ENCODE peak calls at places on chromosomes 12 and 14, in ten cellular contexts. Z, W, A, Y, E, H, D, F, V and J are unnamed samples.

GRCh38 chr12:26032290-26032689 is 73.8 kb downstream of the RASSF8 start:
- DNase-seq in D (peak), Z (no peak), W (no peak), V (no peak), Y (no peak), E (no peak), A (no peak), F (no peak), H (no peak), J (no peak)

GRCh38 chr14:92651106-92651792 is 97.2 kb downstream of the LGMN start:
- DNase-seq in H (no peak), A (no peak), F (no peak), E (peak), D (no peak), Z (no peak), Y (peak), W (no peak), V (no peak), J (no peak)

GRCh38 chr12:101527682-101528081 is 52.5 kb downstream of the SPIC start:
- DNase-seq in Y (no peak), W (no peak), V (no peak), F (no peak), A (no peak), H (no peak), E (no peak), D (no peak), Z (no peak), J (no peak)

GRCh38 chr14:88639221-88639620 is 76.4 kb downstream of the ZC3H14 start:
- DNase-seq in W (no peak), A (no peak), E (no peak), V (no peak), D (no peak), Y (no peak), F (no peak), H (no peak), Z (no peak), J (no peak)

GRCh38 chr12:18275974-18276373 is 14.7 kb downstream of the PIK3C2G start:
- DNase-seq in D (no peak), H (no peak), F (no peak), W (no peak), A (no peak), Z (peak), Y (no peak), V (no peak), E (no peak), J (peak)

GRCh38 chr12:96241484-96242256 is 47.5 kb downstream of the ELK3 start:
- DNase-seq in A (peak), E (peak), Y (peak), W (no peak), D (peak), Z (peak), V (no peak), F (no peak), H (peak), J (peak)

GRCh38 chr12:53031616-53032015 is 18.2 kb upstream of the TNS2 start:
- DNase-seq in F (no peak), Y (no peak), D (no peak), V (no peak), A (no peak), Z (no peak), W (no peak), H (no peak), E (no peak), J (no peak)

GRCh38 chr12:52798671-52799497 is 3.0 kb upstream of the KRT3 start:
- DNase-seq in F (no peak), Z (peak), W (no peak), Y (no peak), E (no peak), A (no peak), D (peak), V (no peak), H (no peak), J (peak)

GRCh38 chr14:30322819-30323218 is 236.1 kb upstream of the G2E3 start:
- DNase-seq in Y (no peak), W (no peak), F (no peak), Z (no peak), V (no peak), D (no peak), E (no peak), H (no peak), A (no peak), J (no peak)

GRCh38 chr12:124536613-124537012 is 30.8 kb downstream of the NCOR2 start:
- DNase-seq in Z (peak), A (no peak), V (no peak), H (no peak), E (no peak), W (no peak), F (no peak), D (peak), Y (no peak), J (peak)

GRCh38 chr14:58488550-58488949 is 61.0 kb downstream of the KIAA0586 start:
- DNase-seq in F (no peak), A (no peak), W (no peak), Y (no peak), H (no peak), D (peak), Z (peak), E (no peak), V (peak), J (peak)

GRCh38 chr14:55245657-55246268 is 25.5 kb upstream of the FBXO34 start:
- DNase-seq in F (no peak), W (peak), H (no peak), Y (no peak), D (peak), V (peak), A (no peak), Z (no peak), E (no peak), J (peak)

GRCh38 chr14:100822007-100822406 is 3.9 kb upstream of the MEG3 start:
- DNase-seq in F (no peak), W (no peak), D (no peak), E (no peak), Y (no peak), A (no peak), V (no peak), Z (no peak), H (no peak), J (no peak)

GRCh38 chr12:117699575-117699974 is 269.2 kb downstream of the KSR2 start:
- DNase-seq in W (no peak), H (no peak), D (no peak), Y (no peak), V (no peak), E (no peak), Z (peak), F (no peak), A (no peak), J (no peak)

GRCh38 chr14:101193845-101194355 is 290.4 kb upstream of the RTL1 start:
- DNase-seq in V (no peak), Z (no peak), A (no peak), W (no peak), D (no peak), E (no peak), Y (no peak), H (no peak), F (no peak), J (no peak)

GRCh38 chr12:55720894-55721444 is 776 bp downstream of the RDH5 start:
- DNase-seq in D (peak), A (peak), W (peak), Z (peak), V (peak), H (no peak), F (peak), Y (no peak), E (peak), J (peak)

GRCh38 chr14:55277972-55278740 is 6.9 kb downstream of the FBXO34 start:
- DNase-seq in E (no peak), A (no peak), W (no peak), F (no peak), D (no peak), Y (no peak), H (no peak), V (no peak), Z (no peak), J (no peak)

GRCh38 chr14:73250781-73251500 is 13.6 kb downstream of the PAPLN start:
- DNase-seq in A (peak), D (no peak), Z (no peak), W (no peak), H (no peak), E (no peak), F (no peak), V (no peak), Y (no peak), J (no peak)

GRCh38 chr12:57008113-57008687 is 1.9 kb upstream of the ZBTB39 start:
- DNase-seq in H (peak), Y (no peak), A (no peak), W (no peak), E (no peak), F (no peak), Z (peak), V (no peak), D (peak), J (peak)

GRCh38 chr12:50527086-50527726 is 22.4 kb downstream of the DIP2B start:
- DNase-seq in H (no peak), F (no peak), V (no peak), D (no peak), A (no peak), E (no peak), Z (no peak), W (no peak), Y (no peak), J (no peak)

GRCh38 chr12:23921099-23921846 is 28.2 kb downstream of the SOX5 start:
- DNase-seq in W (no peak), A (no peak), E (no peak), H (no peak), V (no peak), D (no peak), F (no peak), Z (peak), Y (no peak), J (peak)

GRCh38 chr14:77892381-77892871 is 92.5 kb downstream of the ADCK1 start:
- DNase-seq in Y (no peak), Z (peak), A (no peak), H (no peak), D (peak), E (no peak), W (no peak), F (no peak), V (no peak), J (peak)

GRCh38 chr12:10771132-10771733 is 31.2 kb downstream of the TAS2R7 start:
- DNase-seq in A (no peak), F (peak), H (no peak), D (peak), Y (no peak), Z (peak), V (no peak), E (no peak), W (no peak), J (peak)

GRCh38 chr14:34722723-34723545 is 8.5 kb upstream of the CFL2 start:
- DNase-seq in W (peak), E (no peak), A (no peak), Y (no peak), V (peak), D (peak), H (no peak), F (peak), Z (no peak), J (peak)

GRCh38 chr12:95601626-95602025 is 50.4 kb upstream of the USP44 start:
- DNase-seq in A (no peak), F (no peak), D (peak), E (no peak), Z (peak), W (no peak), V (no peak), Y (no peak), H (peak), J (peak)

GRCh38 chr14:52342849-52343606 is 28.9 kb downstream of the PTGER2 start:
- DNase-seq in H (no peak), V (no peak), E (no peak), Y (no peak), A (peak), W (no peak), D (peak), Z (peak), F (no peak), J (peak)

GRCh38 chr12:32116897-32117296 is 10.2 kb downstream of the BICD1 start:
- DNase-seq in Y (no peak), D (peak), F (no peak), E (no peak), A (no peak), H (no peak), W (no peak), V (no peak), Z (peak), J (peak)

GRCh38 chr14:60736494-60736893 is 1.9 kb downstream of the MNAT1 start:
- DNase-seq in V (no peak), Z (peak), W (no peak), D (peak), F (no peak), A (no peak), Y (no peak), H (peak), E (no peak), J (peak)

GRCh38 chr12:74910831-74911230 is 298.8 kb downstream of the KCNC2 start:
- DNase-seq in Y (no peak), D (no peak), F (no peak), W (no peak), E (no peak), H (no peak), Z (no peak), A (no peak), V (no peak), J (no peak)

GRCh38 chr14:78486621-78487020 is 316.4 kb downstream of the NRXN3 start:
- DNase-seq in V (no peak), W (no peak), Z (no peak), F (no peak), D (no peak), A (no peak), E (no peak), Y (no peak), H (no peak), J (no peak)

GRCh38 chr14:61475316-61475715 is 153.9 kb downstream of the PRKCH start:
- DNase-seq in A (no peak), Y (no peak), W (no peak), H (no peak), D (peak), F (no peak), E (no peak), V (no peak), Z (peak), J (peak)

GRCh38 chr12:26795899-26796298 is 37.1 kb downstream of the ITPR2 start:
- DNase-seq in D (no peak), E (no peak), V (no peak), H (no peak), F (no peak), W (no peak), A (no peak), Y (no peak), Z (no peak), J (no peak)

GRCh38 chr14:100304825-100305445 is 1.3 kb downstream of the SLC25A29 start:
- DNase-seq in F (peak), E (peak), Y (no peak), V (peak), H (no peak), D (peak), A (no peak), Z (peak), W (no peak), J (peak)

GRCh38 chr14:60170948-60171347 is 5.8 kb upstream of the DHRS7 start:
- DNase-seq in Z (no peak), E (no peak), D (no peak), H (no peak), Y (no peak), A (no peak), F (no peak), V (no peak), W (no peak), J (no peak)

GRCh38 chr14:104576607-104577332 is 2.8 kb upstream of the C14orf180 start:
- DNase-seq in Z (no peak), H (no peak), W (no peak), D (peak), A (no peak), Y (no peak), F (no peak), V (no peak), E (no peak), J (no peak)

GRCh38 chr12:102394200-102394599 is 86.2 kb downstream of the IGF1 start:
- DNase-seq in Y (no peak), H (no peak), E (no peak), D (no peak), Z (no peak), F (no peak), A (no peak), V (no peak), W (no peak), J (no peak)

GRCh38 chr14:88879016-88879415 is 54.6 kb downstream of the TTC8 start:
- DNase-seq in H (peak), D (peak), V (peak), W (no peak), Y (no peak), A (no peak), F (no peak), E (no peak), Z (peak), J (peak)

GRCh38 chr12:54390668-54391551 is 6.4 kb upstream of the ZNF385A start:
- DNase-seq in Y (peak), D (no peak), E (no peak), F (no peak), H (no peak), Z (no peak), A (no peak), W (peak), V (no peak), J (peak)
- H3K4me3 ChIP-seq in Y (peak), D (no peak), E (peak), F (peak), H (no peak), Z (no peak), A (peak), W (peak), V (no peak), J (peak)

GRCh38 chr12:39807043-39807442 is 187.4 kb upstream of the ABCD2 start:
- DNase-seq in F (no peak), V (no peak), Z (no peak), H (no peak), A (no peak), E (no peak), Y (no peak), D (peak), W (peak), J (peak)
- TF ChIP-seq CTCF in F (no peak), V (no peak), Z (peak), H (peak), A (no peak), E (no peak), Y (no peak), D (peak), W (peak), J (peak)

GRCh38 chr14:85535916-85536834 is 6.2 kb downstream of the FLRT2 start:
- DNase-seq in H (no peak), D (peak), A (no peak), Y (no peak), W (no peak), Z (peak), F (no peak), V (peak), E (no peak), J (peak)
- H3K4me3 ChIP-seq in H (peak), D (peak), A (no peak), Y (no peak), W (no peak), Z (no peak), F (peak), V (no peak), E (peak), J (peak)

DNA sequence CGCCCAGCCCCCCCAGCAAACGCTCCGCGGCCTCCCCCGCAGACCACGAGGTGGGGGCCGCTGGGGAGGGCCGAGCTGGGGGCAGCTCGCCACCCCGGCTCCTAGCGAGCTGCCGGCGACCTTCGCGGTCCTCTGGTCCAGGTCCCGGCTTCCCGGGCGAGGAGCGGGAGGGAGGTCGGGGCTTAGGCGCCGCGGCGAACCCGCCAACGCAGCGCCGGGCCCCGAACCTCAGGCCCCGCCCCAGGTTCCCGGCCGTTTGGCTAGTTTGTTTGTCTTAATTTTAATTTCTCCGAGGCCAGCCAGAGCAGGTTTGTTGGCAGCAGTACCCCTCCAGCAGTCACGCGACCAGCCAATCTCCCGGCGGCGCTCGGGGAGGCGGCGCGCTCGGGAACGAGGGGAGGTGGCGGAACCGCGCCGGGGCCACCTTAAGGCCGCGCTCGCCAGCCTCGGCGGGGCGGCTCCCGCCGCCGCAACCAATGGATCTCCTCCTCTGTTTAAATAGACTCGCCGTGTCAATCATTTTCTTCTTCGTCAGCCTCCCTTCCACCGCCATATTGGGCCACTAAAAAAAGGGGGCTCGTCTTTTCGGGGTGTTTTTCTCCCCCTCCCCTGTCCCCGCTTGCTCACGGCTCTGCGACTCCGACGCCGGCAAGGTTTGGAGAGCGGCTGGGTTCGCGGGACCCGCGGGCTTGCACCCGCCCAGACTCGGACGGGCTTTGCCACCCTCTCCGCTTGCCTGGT is at the start of gene CDKN1B:
- DNase-seq in Z (peak), V (peak), E (peak), F (peak), H (peak), D (peak), A (peak), Y (peak), W (peak), J (peak)
- TF ChIP-seq CTCF in Z (no peak), V (no peak), E (no peak), F (peak), H (no peak), D (no peak), A (no peak), Y (no peak), W (no peak), J (no peak)

GRCh38 chr14:93939304-93940229 is 12.4 kb downstream of the FAM181A start:
- DNase-seq in W (peak), Y (peak), F (peak), A (no peak), Z (peak), D (peak), V (peak), E (peak), H (no peak), J (peak)
- H3K4me3 ChIP-seq in W (peak), Y (peak), F (peak), A (peak), Z (no peak), D (peak), V (no peak), E (peak), H (peak), J (peak)

GRCh38 chr14:50717826-50718225 is 49.7 kb upstream of the SAV1 start:
- DNase-seq in W (no peak), V (no peak), H (no peak), F (no peak), E (no peak), Z (no peak), D (no peak), A (no peak), Y (no peak), J (no peak)

GRCh38 chr14:50711043-50711442 is 42.9 kb upstream of the SAV1 start:
- DNase-seq in W (no peak), V (no peak), Y (no peak), E (no peak), D (no peak), A (no peak), Z (no peak), F (no peak), H (no peak), J (no peak)

GRCh38 chr14:50719911-50720759 is 52.0 kb upstream of the SAV1 start:
- DNase-seq in E (no peak), W (no peak), D (no peak), V (no peak), H (peak), F (no peak), Z (peak), Y (no peak), A (no peak), J (no peak)

GRCh38 chr14:50718949-50719348 is 50.8 kb upstream of the SAV1 start:
- DNase-seq in V (no peak), Y (no peak), W (no peak), H (no peak), E (no peak), F (no peak), D (no peak), A (no peak), Z (no peak), J (no peak)

DNA sequence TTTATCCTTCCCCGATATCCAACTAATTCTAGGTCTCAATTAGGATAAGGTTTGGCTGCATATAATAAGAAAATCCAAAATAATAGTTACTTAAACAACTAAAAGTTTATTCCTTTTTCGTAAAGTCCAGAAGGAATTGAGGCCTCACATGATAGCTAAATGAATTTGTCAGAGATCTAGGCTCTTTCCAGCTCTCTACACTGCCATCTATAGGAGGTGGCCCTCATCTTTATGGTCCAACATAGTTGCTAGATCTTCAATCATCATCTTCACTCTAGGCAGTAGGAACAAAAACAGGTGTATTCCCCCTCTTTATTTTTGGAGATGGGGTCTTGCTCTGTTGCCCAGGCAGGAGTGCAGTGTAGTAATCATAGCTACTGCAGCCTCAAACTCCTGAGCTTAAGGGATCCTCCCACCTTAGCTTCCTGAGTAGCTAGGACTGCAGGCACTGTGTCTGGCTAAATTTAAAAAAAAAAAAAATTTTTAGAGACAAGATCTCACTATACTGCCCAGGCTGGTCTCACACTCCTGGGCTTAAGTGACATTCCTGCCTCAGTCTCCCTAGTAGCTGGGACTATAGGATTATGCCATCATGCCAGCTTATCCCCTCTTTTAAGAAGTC is 46.5 kb upstream of the SAV1 start:
- DNase-seq in D (peak), A (no peak), H (no peak), Y (no peak), Z (peak), W (no peak), F (peak), E (no peak), V (no peak), J (peak)
- TF ChIP-seq CTCF in D (peak), A (peak), H (peak), Y (peak), Z (peak), W (peak), F (peak), E (peak), V (no peak), J (peak)